ENCODE peak calls at places on chromosomes 3 and 15, in nine cellular contexts. Y, P, Q, C, Z, S, M, W and O are unnamed samples.

GRCh38 chr3:85185495-85185894 is 226.7 kb downstream of the CADM2 start:
- DNase-seq in Y (no peak), P (no peak), Q (no peak), C (no peak), Z (no peak), S (no peak), M (no peak), W (no peak), O (no peak)

GRCh38 chr15:68791431-68792283 is 29.0 kb downstream of the ANP32A start:
- DNase-seq in Y (no peak), P (no peak), Q (no peak), C (no peak), Z (no peak), S (no peak), M (no peak), W (no peak), O (no peak)

GRCh38 chr3:117706037-117706436 is 996.5 kb downstream of the TUSC7 start:
- DNase-seq in Y (no peak), P (peak; percentile 31), Q (peak; percentile 4), C (no peak), Z (peak; percentile 96), S (no peak), M (no peak), W (no peak), O (no peak)

GRCh38 chr3:13536832-13537231 is 12.1 kb upstream of the FBLN2 start:
- DNase-seq in Y (peak; percentile 86), P (peak; percentile 29), Q (no peak), C (no peak), Z (no peak), S (no peak), M (no peak), W (no peak), O (no peak)

GRCh38 chr15:89551502-89551901 is 23.8 kb upstream of the TICRR start:
- DNase-seq in Y (no peak), P (no peak), Q (no peak), C (no peak), Z (no peak), S (no peak), M (no peak), W (no peak), O (peak; percentile 14)

GRCh38 chr3:110815008-110815583 is 256.5 kb upstream of the NECTIN3 start:
- DNase-seq in Y (no peak), P (peak; percentile 89), Q (peak; percentile 74), C (no peak), Z (peak; percentile 78), S (no peak), M (no peak), W (no peak), O (peak; percentile 74)

GRCh38 chr3:101779808-101780366 is 876 bp downstream of the NXPE3 start:
- DNase-seq in Y (no peak), P (peak; percentile 7), Q (no peak), C (no peak), Z (peak; percentile 15), S (no peak), M (no peak), W (peak; percentile 61), O (no peak)

GRCh38 chr3:146498002-146498736 is 28.8 kb upstream of the PLSCR2 start:
- DNase-seq in Y (no peak), P (no peak), Q (no peak), C (no peak), Z (no peak), S (no peak), M (no peak), W (no peak), O (no peak)

GRCh38 chr3:54527953-54528352 is 399.9 kb downstream of the LRTM1 start:
- DNase-seq in Y (no peak), P (peak; percentile 43), Q (no peak), C (no peak), Z (peak; percentile 8), S (no peak), M (no peak), W (no peak), O (no peak)

GRCh38 chr15:71079208-71080044 is 35.8 kb upstream of the THSD4 start:
- DNase-seq in Y (no peak), P (peak; percentile 86), Q (peak; percentile 90), C (no peak), Z (peak; percentile 95), S (no peak), M (no peak), W (no peak), O (no peak)

GRCh38 chr15:78507831-78508160 is 419 bp downstream of the HYKK start:
- DNase-seq in Y (no peak), P (no peak), Q (no peak), C (no peak), Z (no peak), S (no peak), M (no peak), W (no peak), O (no peak)

GRCh38 chr15:92719024-92719423 is 63.4 kb upstream of the FAM174B start:
- DNase-seq in Y (no peak), P (no peak), Q (no peak), C (no peak), Z (no peak), S (no peak), M (no peak), W (no peak), O (no peak)

GRCh38 chr3:177946965-177947364 is 589.3 kb upstream of the KCNMB2 start:
- DNase-seq in Y (no peak), P (peak; percentile 66), Q (no peak), C (no peak), Z (peak; percentile 81), S (no peak), M (no peak), W (no peak), O (no peak)

GRCh38 chr3:177942911-177943310 is 593.3 kb upstream of the KCNMB2 start:
- DNase-seq in Y (no peak), P (no peak), Q (no peak), C (no peak), Z (no peak), S (no peak), M (no peak), W (no peak), O (no peak)

GRCh38 chr3:177945999-177946398 is 590.2 kb upstream of the KCNMB2 start:
- DNase-seq in Y (no peak), P (no peak), Q (no peak), C (no peak), Z (peak; percentile 35), S (no peak), M (no peak), W (no peak), O (no peak)

GRCh38 chr3:177946515-177946914 is 589.7 kb upstream of the KCNMB2 start:
- DNase-seq in Y (no peak), P (peak; percentile 22), Q (no peak), C (no peak), Z (peak; percentile 55), S (no peak), M (no peak), W (no peak), O (no peak)

DNA sequence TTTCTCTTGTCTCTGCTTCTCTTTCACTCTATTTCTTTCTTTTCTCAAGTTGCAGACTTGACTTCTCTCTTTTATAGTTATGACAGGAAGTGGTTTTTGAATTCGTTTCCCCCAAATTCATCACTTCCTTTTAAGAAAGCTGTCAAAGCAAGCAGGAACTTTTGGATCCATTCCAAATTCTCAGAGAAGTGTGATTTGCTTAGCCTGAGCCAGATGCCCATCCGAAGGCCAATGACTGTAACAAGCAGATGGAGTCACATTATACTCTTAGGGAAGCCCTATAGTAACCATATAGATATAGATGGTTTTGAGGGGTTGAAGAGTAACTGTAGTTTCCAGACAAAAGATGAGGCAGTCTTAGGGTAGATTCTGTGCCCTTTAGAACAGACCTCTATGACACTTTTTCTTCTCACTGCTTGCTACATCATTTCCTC is 592.0 kb upstream of the KCNMB2 start:
- DNase-seq in Y (no peak), P (no peak), Q (no peak), C (no peak), Z (no peak), S (no peak), M (no peak), W (no peak), O (peak; percentile 46)
- TF ChIP-seq CTCF in Y (no peak), P (no peak), Q (no peak), C (no peak), Z (no peak), S (no peak), M (no peak), W (no peak), O (no peak)

DNA sequence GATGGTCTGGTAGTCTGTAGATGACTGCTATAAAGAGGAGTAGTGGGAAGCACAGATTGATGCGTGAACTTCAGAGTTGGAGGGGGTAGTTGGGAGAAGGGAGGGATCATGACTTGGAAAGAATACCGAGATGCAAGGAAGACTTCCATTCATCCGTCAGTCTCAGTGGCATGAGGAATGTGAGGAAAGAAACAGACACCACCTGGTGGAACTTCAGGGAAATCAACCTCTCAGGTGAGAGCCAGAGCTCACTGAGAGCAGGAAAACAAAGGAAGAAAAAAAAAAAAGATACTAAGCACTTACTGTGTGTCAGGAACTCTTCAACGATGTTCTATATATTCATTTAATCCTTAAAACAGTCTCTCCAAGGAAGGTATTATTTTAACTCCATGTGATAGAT is 172.4 kb downstream of the OXSM start:
- DNase-seq in Y (no peak), P (no peak), Q (no peak), C (no peak), Z (no peak), S (no peak), M (no peak), W (no peak), O (no peak)
- TF ChIP-seq CTCF in Y (no peak), P (no peak), Q (no peak), C (no peak), Z (no peak), S (peak; percentile 63), M (peak; percentile 11), W (no peak), O (no peak)

DNA sequence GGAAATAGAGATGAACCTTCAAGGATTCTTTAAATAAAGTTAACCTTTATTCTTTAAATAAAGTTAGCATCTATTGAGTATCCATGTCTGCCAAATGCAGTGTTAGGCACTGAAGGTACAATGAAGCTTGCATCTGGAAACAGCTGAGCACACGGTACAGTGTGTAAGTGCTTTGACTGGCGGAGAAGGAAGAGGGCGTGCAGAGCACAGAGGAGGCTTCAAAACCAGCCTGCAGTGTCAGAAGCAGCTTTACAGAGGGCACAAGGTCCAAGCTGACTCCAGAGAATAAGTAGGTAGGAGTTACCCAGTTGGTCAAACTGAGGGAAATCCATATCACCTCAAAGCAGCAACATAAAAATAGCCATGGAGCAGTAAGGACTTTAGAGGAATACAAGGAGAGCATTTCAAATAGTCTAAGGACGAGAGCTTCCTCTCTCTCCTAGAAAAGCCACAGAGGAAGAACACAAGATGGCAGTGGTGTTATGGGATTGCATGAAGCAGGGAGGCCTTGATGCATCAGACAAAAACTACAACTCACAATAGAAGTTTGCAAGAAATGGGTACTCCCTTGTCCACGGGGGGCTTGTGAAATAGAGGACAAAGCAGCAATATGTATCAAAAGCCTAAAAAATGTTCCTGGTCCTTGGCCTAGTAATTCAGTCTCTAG is 60.3 kb upstream of the PPP2R3A start:
- DNase-seq in Y (no peak), P (peak; percentile 27), Q (no peak), C (no peak), Z (peak; percentile 33), S (no peak), M (no peak), W (no peak), O (no peak)
- TF ChIP-seq CTCF in Y (no peak), P (peak; percentile 16), Q (peak; percentile 46), C (peak; percentile 11), Z (peak; percentile 24), S (no peak), M (no peak), W (no peak), O (no peak)

DNA sequence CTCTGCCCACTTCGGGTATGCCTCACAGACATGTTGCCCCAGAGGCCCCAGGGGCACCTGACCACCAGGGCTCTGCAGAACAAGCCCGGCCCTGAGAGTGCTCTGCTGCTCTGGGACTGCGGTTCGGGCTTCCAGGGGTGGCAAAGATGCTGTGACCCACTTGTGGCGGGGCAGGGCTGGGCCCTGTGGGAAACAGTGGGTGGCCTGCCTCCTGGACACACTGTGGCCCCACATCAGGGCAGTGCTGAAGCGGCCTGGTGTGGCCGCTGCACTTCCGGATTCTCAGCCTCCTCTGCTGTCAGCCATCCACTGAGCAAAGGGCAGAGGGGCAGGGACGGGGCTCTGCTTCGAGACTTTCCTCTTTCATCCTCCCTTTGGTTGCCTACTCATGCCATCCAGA is 26.5 kb upstream of the PLXND1 start:
- DNase-seq in Y (peak; percentile 75), P (no peak), Q (no peak), C (no peak), Z (no peak), S (no peak), M (no peak), W (no peak), O (no peak)
- TF ChIP-seq CTCF in Y (no peak), P (no peak), Q (no peak), C (no peak), Z (no peak), S (no peak), M (no peak), W (no peak), O (no peak)